ENCODE peak calls at places on chromosomes 6 and 20, in four cellular contexts. One of them, this sample, is unnamed.

GRCh38 chr6:81938014-81938761 is 185.7 kb upstream of the TENT5A start:
- DNase-seq in K562: peak
- DNase-seq in GM12878: peak
- DNase-seq in IMR-90: peak
- DNase-seq in this sample: peak

GRCh38 chr6:133187657-133188453 is 53.3 kb upstream of the EYA4 start:
- DNase-seq in IMR-90: peak
- DNase-seq in GM12878: no peak
- DNase-seq in K562: no peak
- DNase-seq in this sample: no peak

GRCh38 chr20:51563597-51564332 is 21.2 kb upstream of the NFATC2 start:
- DNase-seq in K562: peak
- DNase-seq in GM12878: no peak
- DNase-seq in IMR-90: peak
- DNase-seq in this sample: peak

GRCh38 chr20:23214903-23215302 is 128.8 kb upstream of the CD93 start:
- DNase-seq in IMR-90: peak
- DNase-seq in GM12878: no peak
- DNase-seq in K562: no peak
- DNase-seq in this sample: no peak

GRCh38 chr6:24861934-24862333 is 63.2 kb upstream of the ARMH2 start:
- DNase-seq in GM12878: peak
- DNase-seq in IMR-90: no peak
- DNase-seq in K562: no peak
- DNase-seq in this sample: no peak

GRCh38 chr20:49608752-49609670 is 41.1 kb upstream of the PTGIS start:
- DNase-seq in IMR-90: no peak
- DNase-seq in GM12878: no peak
- DNase-seq in K562: peak
- DNase-seq in this sample: peak

GRCh38 chr20:12179692-12180091 is 262.0 kb downstream of the BTBD3 start:
- DNase-seq in GM12878: no peak
- DNase-seq in K562: no peak
- DNase-seq in IMR-90: no peak
- DNase-seq in this sample: no peak

GRCh38 chr6:62652692-62653328 is 366.8 kb upstream of the KHDRBS2 start:
- DNase-seq in IMR-90: peak
- DNase-seq in K562: peak
- DNase-seq in GM12878: no peak
- DNase-seq in this sample: peak

GRCh38 chr6:69164564-69165252 is 529.6 kb downstream of the ADGRB3 start:
- DNase-seq in IMR-90: no peak
- DNase-seq in K562: no peak
- DNase-seq in GM12878: no peak
- DNase-seq in this sample: no peak

GRCh38 chr6:4510317-4510716 is 265.9 kb upstream of the CDYL start:
- DNase-seq in GM12878: no peak
- DNase-seq in IMR-90: no peak
- DNase-seq in K562: no peak
- DNase-seq in this sample: no peak

GRCh38 chr6:45650527-45651135 is 272.9 kb upstream of the SUPT3H start:
- DNase-seq in IMR-90: peak
- DNase-seq in GM12878: no peak
- DNase-seq in K562: no peak
- DNase-seq in this sample: peak

GRCh38 chr20:57361517-57361916 is 10.5 kb downstream of the RAE1 start:
- DNase-seq in IMR-90: peak
- DNase-seq in K562: no peak
- DNase-seq in GM12878: no peak
- DNase-seq in this sample: no peak

GRCh38 chr6:125273251-125273650 is 28.5 kb downstream of the HDDC2 start:
- DNase-seq in IMR-90: no peak
- DNase-seq in K562: no peak
- DNase-seq in GM12878: no peak
- DNase-seq in this sample: no peak

GRCh38 chr6:133399426-133399825 is 158.3 kb downstream of the EYA4 start:
- DNase-seq in IMR-90: no peak
- DNase-seq in K562: no peak
- DNase-seq in GM12878: no peak
- DNase-seq in this sample: no peak

GRCh38 chr6:128725271-128726233 is 157.4 kb upstream of the LAMA2 start:
- DNase-seq in IMR-90: peak
- DNase-seq in GM12878: no peak
- DNase-seq in K562: peak
- DNase-seq in this sample: peak

GRCh38 chr20:41733151-41733550 is 115.0 kb upstream of the CHD6 start:
- DNase-seq in K562: no peak
- DNase-seq in GM12878: no peak
- DNase-seq in IMR-90: no peak
- DNase-seq in this sample: no peak

GRCh38 chr6:39599996-39600395 is 125.2 kb downstream of the KIF6 start:
- DNase-seq in GM12878: no peak
- DNase-seq in K562: no peak
- DNase-seq in IMR-90: no peak
- DNase-seq in this sample: no peak

GRCh38 chr6:45419574-45420082 is 41.9 kb upstream of the SUPT3H start:
- DNase-seq in GM12878: no peak
- DNase-seq in IMR-90: no peak
- DNase-seq in K562: peak
- DNase-seq in this sample: peak

GRCh38 chr6:168099201-168100010 is 20.4 kb upstream of the FRMD1 start:
- DNase-seq in GM12878: no peak
- DNase-seq in K562: no peak
- DNase-seq in IMR-90: no peak
- DNase-seq in this sample: no peak

GRCh38 chr6:169165561-169166300 is 87.9 kb downstream of the THBS2 start:
- DNase-seq in K562: no peak
- DNase-seq in IMR-90: peak
- DNase-seq in GM12878: no peak
- DNase-seq in this sample: no peak

GRCh38 chr20:22430154-22430745 is 154.1 kb downstream of the FOXA2 start:
- DNase-seq in IMR-90: no peak
- DNase-seq in K562: peak
- DNase-seq in GM12878: no peak
- DNase-seq in this sample: peak

GRCh38 chr20:16125810-16126209 is 447.4 kb downstream of the KIF16B start:
- DNase-seq in GM12878: no peak
- DNase-seq in IMR-90: no peak
- DNase-seq in K562: no peak
- DNase-seq in this sample: no peak

GRCh38 chr6:144216668-144217218 is 66.4 kb downstream of the STX11 start:
- DNase-seq in IMR-90: no peak
- DNase-seq in K562: no peak
- DNase-seq in GM12878: no peak
- DNase-seq in this sample: no peak

GRCh38 chr6:134230087-134230717 is 87.7 kb downstream of the SGK1 start:
- DNase-seq in GM12878: no peak
- DNase-seq in IMR-90: no peak
- DNase-seq in K562: no peak
- DNase-seq in this sample: no peak

GRCh38 chr6:158758464-158758863 is 60.7 kb downstream of the EZR start:
- DNase-seq in GM12878: no peak
- DNase-seq in IMR-90: peak
- DNase-seq in K562: peak
- DNase-seq in this sample: no peak
- TF ChIP-seq ELK1 in GM12878: no peak
- TF ChIP-seq ELK1 in IMR-90: no peak
- TF ChIP-seq ELK1 in K562: no peak
- TF ChIP-seq ELK1 in this sample: no peak

DNA sequence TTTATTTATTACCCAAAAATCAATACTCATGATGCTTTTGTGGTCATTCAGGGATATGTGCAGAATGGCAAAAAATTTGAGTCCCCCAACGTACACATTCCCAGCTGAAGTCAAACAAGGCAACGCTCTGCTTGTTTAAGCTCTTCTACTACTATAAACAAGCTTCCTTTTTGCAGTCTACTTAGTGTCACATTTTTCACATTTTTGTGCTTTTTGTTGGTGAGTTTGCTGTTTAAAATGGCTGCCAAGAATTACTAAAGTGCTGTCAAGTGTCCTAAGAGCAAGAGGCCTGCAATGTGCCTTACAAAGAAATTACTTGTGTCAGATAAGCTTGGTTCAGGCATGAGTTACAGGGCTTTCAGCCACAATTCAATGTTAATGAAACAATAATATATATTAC is 2.1 kb downstream of the WFDC8 start:
- DNase-seq in IMR-90: peak
- DNase-seq in K562: no peak
- DNase-seq in GM12878: no peak
- DNase-seq in this sample: no peak
- TF ChIP-seq ELK1 in IMR-90: no peak
- TF ChIP-seq ELK1 in K562: no peak
- TF ChIP-seq ELK1 in GM12878: no peak
- TF ChIP-seq ELK1 in this sample: no peak

GRCh38 chr6:105359419-105360366 is 43.2 kb downstream of the PREP start:
- DNase-seq in GM12878: no peak
- DNase-seq in IMR-90: peak
- DNase-seq in K562: peak
- DNase-seq in this sample: peak

GRCh38 chr6:105369145-105369544 is 33.7 kb downstream of the PREP start:
- DNase-seq in IMR-90: no peak
- DNase-seq in K562: no peak
- DNase-seq in GM12878: no peak
- DNase-seq in this sample: no peak

GRCh38 chr6:105364243-105364642 is 38.6 kb downstream of the PREP start:
- DNase-seq in K562: no peak
- DNase-seq in IMR-90: no peak
- DNase-seq in GM12878: no peak
- DNase-seq in this sample: no peak

GRCh38 chr6:105363100-105363754 is 39.7 kb downstream of the PREP start:
- DNase-seq in GM12878: no peak
- DNase-seq in IMR-90: peak
- DNase-seq in K562: no peak
- DNase-seq in this sample: no peak
- TF ChIP-seq ELK1 in GM12878: no peak
- TF ChIP-seq ELK1 in IMR-90: no peak
- TF ChIP-seq ELK1 in K562: no peak
- TF ChIP-seq ELK1 in this sample: no peak

DNA sequence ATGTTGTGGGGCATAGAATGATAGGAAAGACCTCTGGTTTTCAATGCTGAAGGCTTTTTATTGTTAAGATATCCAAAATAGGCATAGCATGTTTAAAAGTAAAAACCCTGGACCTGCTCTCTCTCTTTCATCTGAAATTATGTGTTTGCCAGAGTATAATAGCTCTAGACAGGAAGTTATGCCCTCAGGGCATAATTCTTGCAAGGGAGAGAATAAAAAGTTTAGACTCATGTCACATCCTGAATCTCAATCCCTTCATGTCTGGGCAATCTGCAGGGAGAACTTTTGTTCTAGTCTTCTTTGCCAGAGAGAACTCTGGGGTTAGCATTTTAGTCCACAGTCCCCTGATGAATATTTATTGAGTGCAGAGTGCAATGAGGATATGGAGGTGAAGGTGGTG is 297.3 kb upstream of the FLRT3 start:
- DNase-seq in K562: no peak
- DNase-seq in GM12878: no peak
- DNase-seq in IMR-90: no peak
- DNase-seq in this sample: no peak
- TF ChIP-seq ELK1 in K562: no peak
- TF ChIP-seq ELK1 in GM12878: no peak
- TF ChIP-seq ELK1 in IMR-90: no peak
- TF ChIP-seq ELK1 in this sample: no peak

GRCh38 chr6:113049190-113049589 is 702.1 kb downstream of the RFPL4B start:
- DNase-seq in K562: no peak
- DNase-seq in GM12878: no peak
- DNase-seq in IMR-90: peak
- DNase-seq in this sample: no peak

GRCh38 chr6:113050979-113051378 is 703.8 kb downstream of the RFPL4B start:
- DNase-seq in K562: peak
- DNase-seq in IMR-90: no peak
- DNase-seq in GM12878: no peak
- DNase-seq in this sample: no peak

GRCh38 chr6:113050010-113050893 is 703.1 kb downstream of the RFPL4B start:
- DNase-seq in GM12878: no peak
- DNase-seq in IMR-90: peak
- DNase-seq in K562: peak
- DNase-seq in this sample: no peak

GRCh38 chr6:113055086-113055485 is 708.0 kb downstream of the RFPL4B start:
- DNase-seq in IMR-90: no peak
- DNase-seq in GM12878: no peak
- DNase-seq in K562: no peak
- DNase-seq in this sample: no peak

GRCh38 chr6:113052513-113052912 is 705.4 kb downstream of the RFPL4B start:
- DNase-seq in K562: no peak
- DNase-seq in GM12878: no peak
- DNase-seq in IMR-90: no peak
- DNase-seq in this sample: no peak
- TF ChIP-seq ELK1 in K562: no peak
- TF ChIP-seq ELK1 in GM12878: no peak
- TF ChIP-seq ELK1 in IMR-90: no peak
- TF ChIP-seq ELK1 in this sample: no peak

GRCh38 chr6:155142902-155143609 is 120.8 kb upstream of the CLDN20 start:
- DNase-seq in IMR-90: peak
- DNase-seq in GM12878: no peak
- DNase-seq in K562: no peak
- DNase-seq in this sample: no peak
- TF ChIP-seq ELK1 in IMR-90: no peak
- TF ChIP-seq ELK1 in GM12878: no peak
- TF ChIP-seq ELK1 in K562: no peak
- TF ChIP-seq ELK1 in this sample: no peak

DNA sequence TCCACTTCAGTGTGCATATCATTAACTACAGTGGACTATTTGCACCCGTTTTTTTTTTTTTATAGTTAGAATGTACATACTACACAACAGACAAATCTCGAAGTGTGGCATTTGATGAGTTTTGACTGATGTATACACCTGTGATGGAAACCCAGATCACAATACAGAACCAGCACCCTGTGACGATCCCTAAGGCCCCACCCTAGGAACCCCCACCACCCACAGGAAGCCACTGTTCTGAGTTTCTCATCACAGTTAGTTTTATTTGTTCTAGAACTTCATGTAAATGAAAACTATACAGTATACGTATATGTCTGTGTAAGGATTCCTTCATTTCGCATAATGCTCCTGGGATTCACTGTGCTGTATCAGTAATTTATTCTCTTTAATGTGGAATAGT is 102.8 kb downstream of the IRF4 start:
- DNase-seq in GM12878: no peak
- DNase-seq in K562: no peak
- DNase-seq in IMR-90: no peak
- DNase-seq in this sample: no peak
- TF ChIP-seq ELK1 in GM12878: no peak
- TF ChIP-seq ELK1 in K562: no peak
- TF ChIP-seq ELK1 in IMR-90: no peak
- TF ChIP-seq ELK1 in this sample: no peak

GRCh38 chr6:135922170-135922569 is 70.7 kb downstream of the PDE7B start:
- DNase-seq in IMR-90: peak
- DNase-seq in K562: no peak
- DNase-seq in GM12878: no peak
- DNase-seq in this sample: peak
- TF ChIP-seq ELK1 in IMR-90: no peak
- TF ChIP-seq ELK1 in K562: no peak
- TF ChIP-seq ELK1 in GM12878: no peak
- TF ChIP-seq ELK1 in this sample: no peak

DNA sequence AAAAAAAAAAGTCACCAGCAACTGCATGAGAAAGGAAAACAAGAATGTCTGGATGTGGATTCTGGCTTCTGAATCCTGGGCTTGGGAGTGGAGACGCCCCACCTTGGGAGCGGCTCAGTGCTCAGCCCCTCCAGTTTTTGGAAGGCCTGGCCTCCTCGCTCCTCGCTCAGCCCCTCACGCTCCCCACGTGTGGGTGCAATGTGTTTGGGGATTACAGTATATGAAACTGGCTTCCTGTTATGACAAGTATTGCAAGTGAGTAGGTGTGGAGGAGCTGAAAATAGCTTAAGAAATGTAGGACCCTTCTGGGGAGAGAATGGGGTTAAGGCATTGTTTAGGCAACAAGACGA is 67.0 kb downstream of the ADTRP start:
- DNase-seq in IMR-90: peak
- DNase-seq in K562: no peak
- DNase-seq in GM12878: peak
- DNase-seq in this sample: no peak
- TF ChIP-seq ELK1 in IMR-90: no peak
- TF ChIP-seq ELK1 in K562: no peak
- TF ChIP-seq ELK1 in GM12878: no peak
- TF ChIP-seq ELK1 in this sample: no peak

This sample was measured in A549.